ENCODE peak calls at places on chromosome 2, in five cellular contexts. One of them, this sample, is unnamed.

GRCh38 chr2:22801071-22801470 is 583.9 kb upstream of the KLHL29 start:
- DNase-seq in LoVo: no peak
- DNase-seq in activated CD8-positive, alpha-beta memory T cell treated with anti-CD3 and anti-CD28 coated beads, Interleukin-2, amount 10 ng/mL, durations not matched to agents 7 days and 5 days: no peak
- DNase-seq in globus pallidus: no peak
- DNase-seq in amygdala: no peak
- DNase-seq in this sample: no peak

GRCh38 chr2:219155054-219155644 is 5.5 kb downstream of the NHEJ1 start:
- DNase-seq in LoVo: peak
- DNase-seq in activated CD8-positive, alpha-beta memory T cell treated with anti-CD3 and anti-CD28 coated beads, Interleukin-2, amount 10 ng/mL, durations not matched to agents 7 days and 5 days: no peak
- DNase-seq in globus pallidus: peak
- DNase-seq in amygdala: no peak
- DNase-seq in this sample: peak

GRCh38 chr2:53490659-53491058 is 276.9 kb upstream of the CHAC2 start:
- DNase-seq in LoVo: no peak
- DNase-seq in activated CD8-positive, alpha-beta memory T cell treated with anti-CD3 and anti-CD28 coated beads, Interleukin-2, amount 10 ng/mL, durations not matched to agents 7 days and 5 days: no peak
- DNase-seq in globus pallidus: no peak
- DNase-seq in amygdala: peak
- DNase-seq in this sample: peak

GRCh38 chr2:60485055-60485454 is 68.4 kb downstream of the BCL11A start:
- DNase-seq in LoVo: no peak
- DNase-seq in activated CD8-positive, alpha-beta memory T cell treated with anti-CD3 and anti-CD28 coated beads, Interleukin-2, amount 10 ng/mL, durations not matched to agents 7 days and 5 days: no peak
- DNase-seq in globus pallidus: no peak
- DNase-seq in amygdala: no peak
- DNase-seq in this sample: no peak

GRCh38 chr2:113218283-113219091 is 44.7 kb downstream of the PSD4 start:
- DNase-seq in LoVo: peak
- DNase-seq in activated CD8-positive, alpha-beta memory T cell treated with anti-CD3 and anti-CD28 coated beads, Interleukin-2, amount 10 ng/mL, durations not matched to agents 7 days and 5 days: no peak
- DNase-seq in globus pallidus: no peak
- DNase-seq in amygdala: no peak
- DNase-seq in this sample: no peak

GRCh38 chr2:226354434-226354833 is 445.2 kb downstream of the IRS1 start:
- DNase-seq in LoVo: no peak
- DNase-seq in activated CD8-positive, alpha-beta memory T cell treated with anti-CD3 and anti-CD28 coated beads, Interleukin-2, amount 10 ng/mL, durations not matched to agents 7 days and 5 days: no peak
- DNase-seq in globus pallidus: no peak
- DNase-seq in amygdala: no peak
- DNase-seq in this sample: no peak

GRCh38 chr2:67544286-67544685 is 147.2 kb downstream of the ETAA1 start:
- DNase-seq in LoVo: no peak
- DNase-seq in activated CD8-positive, alpha-beta memory T cell treated with anti-CD3 and anti-CD28 coated beads, Interleukin-2, amount 10 ng/mL, durations not matched to agents 7 days and 5 days: no peak
- DNase-seq in globus pallidus: peak
- DNase-seq in amygdala: no peak
- DNase-seq in this sample: peak

GRCh38 chr2:101012706-101013181 is 10.7 kb downstream of the RPL31 start:
- DNase-seq in LoVo: peak
- DNase-seq in activated CD8-positive, alpha-beta memory T cell treated with anti-CD3 and anti-CD28 coated beads, Interleukin-2, amount 10 ng/mL, durations not matched to agents 7 days and 5 days: no peak
- DNase-seq in globus pallidus: peak
- DNase-seq in amygdala: no peak
- DNase-seq in this sample: peak

GRCh38 chr2:214019229-214019972 is 391.5 kb upstream of the VWC2L start:
- DNase-seq in LoVo: peak
- DNase-seq in activated CD8-positive, alpha-beta memory T cell treated with anti-CD3 and anti-CD28 coated beads, Interleukin-2, amount 10 ng/mL, durations not matched to agents 7 days and 5 days: no peak
- DNase-seq in globus pallidus: no peak
- DNase-seq in amygdala: no peak
- DNase-seq in this sample: no peak

GRCh38 chr2:239693330-239693729 is 292.5 kb upstream of the HDAC4 start:
- DNase-seq in LoVo: no peak
- DNase-seq in activated CD8-positive, alpha-beta memory T cell treated with anti-CD3 and anti-CD28 coated beads, Interleukin-2, amount 10 ng/mL, durations not matched to agents 7 days and 5 days: no peak
- DNase-seq in globus pallidus: no peak
- DNase-seq in amygdala: no peak
- DNase-seq in this sample: no peak

GRCh38 chr2:170817247-170817998 is 736 bp downstream of the GAD1 start:
- DNase-seq in LoVo: no peak
- DNase-seq in activated CD8-positive, alpha-beta memory T cell treated with anti-CD3 and anti-CD28 coated beads, Interleukin-2, amount 10 ng/mL, durations not matched to agents 7 days and 5 days: no peak
- DNase-seq in globus pallidus: no peak
- DNase-seq in amygdala: no peak
- DNase-seq in this sample: no peak

GRCh38 chr2:48849770-48850169 is 94.2 kb upstream of the LHCGR start:
- DNase-seq in LoVo: no peak
- DNase-seq in activated CD8-positive, alpha-beta memory T cell treated with anti-CD3 and anti-CD28 coated beads, Interleukin-2, amount 10 ng/mL, durations not matched to agents 7 days and 5 days: no peak
- DNase-seq in globus pallidus: no peak
- DNase-seq in amygdala: no peak
- DNase-seq in this sample: no peak

GRCh38 chr2:133607679-133608078 is 39.4 kb upstream of the NCKAP5 start:
- DNase-seq in LoVo: no peak
- DNase-seq in activated CD8-positive, alpha-beta memory T cell treated with anti-CD3 and anti-CD28 coated beads, Interleukin-2, amount 10 ng/mL, durations not matched to agents 7 days and 5 days: no peak
- DNase-seq in globus pallidus: no peak
- DNase-seq in amygdala: no peak
- DNase-seq in this sample: no peak

GRCh38 chr2:212032536-212033219 is 505.9 kb downstream of the ERBB4 start:
- DNase-seq in LoVo: no peak
- DNase-seq in activated CD8-positive, alpha-beta memory T cell treated with anti-CD3 and anti-CD28 coated beads, Interleukin-2, amount 10 ng/mL, durations not matched to agents 7 days and 5 days: no peak
- DNase-seq in globus pallidus: no peak
- DNase-seq in amygdala: no peak
- DNase-seq in this sample: no peak

GRCh38 chr2:28334527-28334891 is 58.1 kb upstream of the FOSL2 start:
- DNase-seq in LoVo: no peak
- DNase-seq in activated CD8-positive, alpha-beta memory T cell treated with anti-CD3 and anti-CD28 coated beads, Interleukin-2, amount 10 ng/mL, durations not matched to agents 7 days and 5 days: no peak
- DNase-seq in globus pallidus: no peak
- DNase-seq in amygdala: no peak
- DNase-seq in this sample: no peak

GRCh38 chr2:144083211-144083610 is 436.7 kb downstream of the ZEB2 start:
- DNase-seq in LoVo: no peak
- DNase-seq in activated CD8-positive, alpha-beta memory T cell treated with anti-CD3 and anti-CD28 coated beads, Interleukin-2, amount 10 ng/mL, durations not matched to agents 7 days and 5 days: no peak
- DNase-seq in globus pallidus: no peak
- DNase-seq in amygdala: no peak
- DNase-seq in this sample: no peak

GRCh38 chr2:68318686-68319396 is 908 bp downstream of the CNRIP1 start:
- DNase-seq in LoVo: no peak
- DNase-seq in activated CD8-positive, alpha-beta memory T cell treated with anti-CD3 and anti-CD28 coated beads, Interleukin-2, amount 10 ng/mL, durations not matched to agents 7 days and 5 days: no peak
- DNase-seq in globus pallidus: peak
- DNase-seq in amygdala: peak
- DNase-seq in this sample: peak

GRCh38 chr2:118557016-118557415 is 290.4 kb downstream of the EN1 start:
- DNase-seq in LoVo: no peak
- DNase-seq in activated CD8-positive, alpha-beta memory T cell treated with anti-CD3 and anti-CD28 coated beads, Interleukin-2, amount 10 ng/mL, durations not matched to agents 7 days and 5 days: no peak
- DNase-seq in globus pallidus: no peak
- DNase-seq in amygdala: no peak
- DNase-seq in this sample: no peak

GRCh38 chr2:26679857-26680256 is 12.7 kb upstream of the KCNK3 start:
- DNase-seq in LoVo: no peak
- DNase-seq in activated CD8-positive, alpha-beta memory T cell treated with anti-CD3 and anti-CD28 coated beads, Interleukin-2, amount 10 ng/mL, durations not matched to agents 7 days and 5 days: no peak
- DNase-seq in globus pallidus: no peak
- DNase-seq in amygdala: no peak
- DNase-seq in this sample: no peak

GRCh38 chr2:17851731-17852585 is 26.5 kb upstream of the KCNS3 start:
- DNase-seq in LoVo: peak
- DNase-seq in activated CD8-positive, alpha-beta memory T cell treated with anti-CD3 and anti-CD28 coated beads, Interleukin-2, amount 10 ng/mL, durations not matched to agents 7 days and 5 days: peak
- DNase-seq in globus pallidus: peak
- DNase-seq in amygdala: peak
- DNase-seq in this sample: peak

GRCh38 chr2:132547089-132547687 is 122.8 kb downstream of the LYPD1 start:
- DNase-seq in LoVo: peak
- DNase-seq in activated CD8-positive, alpha-beta memory T cell treated with anti-CD3 and anti-CD28 coated beads, Interleukin-2, amount 10 ng/mL, durations not matched to agents 7 days and 5 days: peak
- DNase-seq in globus pallidus: peak
- DNase-seq in amygdala: peak
- DNase-seq in this sample: peak

GRCh38 chr2:164843346-164843841 is 1.8 kb upstream of the COBLL1 start:
- DNase-seq in LoVo: peak
- DNase-seq in activated CD8-positive, alpha-beta memory T cell treated with anti-CD3 and anti-CD28 coated beads, Interleukin-2, amount 10 ng/mL, durations not matched to agents 7 days and 5 days: no peak
- DNase-seq in globus pallidus: no peak
- DNase-seq in amygdala: no peak
- DNase-seq in this sample: no peak

GRCh38 chr2:219459460-219460311 is 25.0 kb downstream of the SPEG start:
- DNase-seq in LoVo: peak
- DNase-seq in activated CD8-positive, alpha-beta memory T cell treated with anti-CD3 and anti-CD28 coated beads, Interleukin-2, amount 10 ng/mL, durations not matched to agents 7 days and 5 days: peak
- DNase-seq in globus pallidus: peak
- DNase-seq in amygdala: no peak
- DNase-seq in this sample: peak

GRCh38 chr2:20157606-20157970 is 67.3 kb downstream of the SDC1 start:
- DNase-seq in LoVo: no peak
- DNase-seq in activated CD8-positive, alpha-beta memory T cell treated with anti-CD3 and anti-CD28 coated beads, Interleukin-2, amount 10 ng/mL, durations not matched to agents 7 days and 5 days: no peak
- DNase-seq in globus pallidus: no peak
- DNase-seq in amygdala: no peak
- DNase-seq in this sample: no peak

GRCh38 chr2:153106802-153107477 is 371.6 kb downstream of the RPRM start:
- DNase-seq in LoVo: no peak
- DNase-seq in activated CD8-positive, alpha-beta memory T cell treated with anti-CD3 and anti-CD28 coated beads, Interleukin-2, amount 10 ng/mL, durations not matched to agents 7 days and 5 days: no peak
- DNase-seq in globus pallidus: no peak
- DNase-seq in amygdala: no peak
- DNase-seq in this sample: no peak

GRCh38 chr2:17894551-17894950 is 16.1 kb downstream of the KCNS3 start:
- DNase-seq in LoVo: no peak
- DNase-seq in activated CD8-positive, alpha-beta memory T cell treated with anti-CD3 and anti-CD28 coated beads, Interleukin-2, amount 10 ng/mL, durations not matched to agents 7 days and 5 days: no peak
- DNase-seq in globus pallidus: no peak
- DNase-seq in amygdala: no peak
- DNase-seq in this sample: no peak

This sample was measured in Ammon's horn.